ENCODE peak calls at places on chromosomes 6 and 20, in five cellular contexts. W, C, H, Y and U are unnamed samples.

GRCh38 chr6:47651505-47651944 is 46.9 kb upstream of the ADGRF4 start:
- DNase-seq in W (no peak), C (no peak), H (peak; percentile 69), Y (no peak), U (peak; percentile 81)

GRCh38 chr6:79536615-79536968 is 638 bp downstream of the LCA5 start:
- DNase-seq in W (no peak), C (peak; percentile 15), H (peak; percentile 42), Y (peak; percentile 30), U (no peak)

GRCh38 chr20:58498445-58499068 is 16.6 kb downstream of the APCDD1L start:
- DNase-seq in W (no peak), C (no peak), H (no peak), Y (no peak), U (no peak)

GRCh38 chr20:63736893-63737689 is 627 bp downstream of the LIME1 start:
- DNase-seq in W (no peak), C (peak; percentile 74), H (no peak), Y (no peak), U (no peak)

GRCh38 chr6:19303381-19303780 is 533.8 kb upstream of the ID4 start:
- DNase-seq in W (no peak), C (no peak), H (peak; percentile 8), Y (no peak), U (no peak)

GRCh38 chr6:143397229-143398222 is 53.0 kb downstream of the ADAT2 start:
- DNase-seq in W (peak; percentile 31), C (peak; percentile 41), H (peak; percentile 81), Y (peak; percentile 83), U (peak; percentile 100)

GRCh38 chr6:35583893-35584688 is 71.4 kb upstream of the TULP1 start:
- DNase-seq in W (peak; percentile 56), C (peak; percentile 86), H (peak; percentile 79), Y (peak; percentile 75), U (peak; percentile 73)

GRCh38 chr20:51128198-51128597 is 105.3 kb upstream of the KCNG1 start:
- DNase-seq in W (no peak), C (peak; percentile 61), H (peak; percentile 98), Y (no peak), U (peak; percentile 89)

GRCh38 chr6:134009876-134010275 is 42.5 kb downstream of the SLC2A12 start:
- DNase-seq in W (no peak), C (no peak), H (no peak), Y (no peak), U (peak; percentile 33)

GRCh38 chr20:53859684-53860083 is 210.7 kb downstream of the BCAS1 start:
- DNase-seq in W (no peak), C (no peak), H (no peak), Y (no peak), U (no peak)

GRCh38 chr6:146905313-146905712 is 298.9 kb upstream of the STXBP5 start:
- DNase-seq in W (peak; percentile 10), C (no peak), H (peak; percentile 83), Y (peak; percentile 59), U (peak; percentile 41)

GRCh38 chr20:46220808-46221207 is 87.5 kb downstream of the CDH22 start:
- DNase-seq in W (peak; percentile 78), C (no peak), H (peak; percentile 19), Y (peak; percentile 30), U (no peak)

GRCh38 chr6:86355271-86355670 is 582.1 kb upstream of the HTR1E start:
- DNase-seq in W (no peak), C (no peak), H (no peak), Y (peak; percentile 59), U (no peak)

GRCh38 chr6:3356056-3356823 is 97.5 kb downstream of the PSMG4 start:
- DNase-seq in W (peak; percentile 46), C (peak; percentile 61), H (peak; percentile 58), Y (peak; percentile 16), U (peak; percentile 35)

GRCh38 chr20:48224531-48224930 is 439.2 kb upstream of the SULF2 start:
- DNase-seq in W (no peak), C (no peak), H (no peak), Y (no peak), U (no peak)

GRCh38 chr6:121780325-121781313 is 345.2 kb downstream of the GJA1 start:
- DNase-seq in W (no peak), C (peak; percentile 10), H (peak; percentile 12), Y (no peak), U (peak; percentile 94)

GRCh38 chr6:28587011-28587745 is 61.5 kb downstream of the GPX5 start:
- DNase-seq in W (peak; percentile 86), C (peak; percentile 83), H (peak; percentile 59), Y (peak; percentile 84), U (peak; percentile 72)

GRCh38 chr6:165729307-165729936 is 66.4 kb upstream of the PDE10A start:
- DNase-seq in W (peak; percentile 3), C (peak; percentile 53), H (peak; percentile 9), Y (peak; percentile 73), U (peak; percentile 18)

GRCh38 chr6:155248021-155249001 is 15.5 kb upstream of the CLDN20 start:
- DNase-seq in W (no peak), C (peak; percentile 55), H (peak; percentile 83), Y (peak; percentile 16), U (peak; percentile 75)

GRCh38 chr6:34695729-34696188 is 808 bp downstream of the ILRUN start:
- DNase-seq in W (no peak), C (no peak), H (no peak), Y (no peak), U (no peak)

GRCh38 chr20:6786548-6786947 is 19.1 kb downstream of the BMP2 start:
- DNase-seq in W (no peak), C (no peak), H (no peak), Y (no peak), U (no peak)

GRCh38 chr6:111596784-111597183 is 8.9 kb downstream of the TRAF3IP2 start:
- DNase-seq in W (no peak), C (no peak), H (no peak), Y (no peak), U (no peak)